ENCODE peak calls at places on chromosomes 5 and 9, in ten cellular contexts. O is RPMI8226; A is effector memory CD4-positive, alpha-beta T cell; S is GM12865; U is stimulated activated CD4-positive, alpha-beta T cell treated with anti-CD3 and anti-CD28 coated beads, Interleukin-12 subunit alpha, Interleukin-12 subunit beta, amount 100 ng/mL, for 24 hours; N is activated CD8-positive, alpha-beta memory T cell treated with anti-CD3 and anti-CD28 coated beads for 1 hour; C is neural crest cell; F is brain microvascular endothelial cell; Z is cardiac fibroblast; J is H7. Q is an unnamed sample.
A peak's percentile ranks its signal among the peaks of the same experiment; 100 is the strongest.

GRCh38 chr5:151098185-151098813 is 17.5 kb upstream of the TNIP1 start:
- DNase-seq in O (no peak), A (no peak), S (peak; percentile 83), U (no peak), N (no peak), C (no peak), F (no peak), Z (no peak), J (no peak), Q (no peak)

GRCh38 chr5:55276771-55277170 is 30.7 kb downstream of the DHX29 start:
- DNase-seq in O (no peak), A (no peak), S (no peak), U (no peak), N (no peak), C (no peak), F (peak; percentile 22), Z (peak; percentile 23), J (no peak), Q (no peak)

GRCh38 chr9:98159301-98159700 is 33.1 kb downstream of the CORO2A start:
- DNase-seq in O (no peak), A (no peak), S (no peak), U (no peak), N (no peak), C (no peak), F (no peak), Z (no peak), J (no peak), Q (no peak)

GRCh38 chr5:149824115-149824514 is 94.0 kb downstream of the PPARGC1B start:
- DNase-seq in O (no peak), A (no peak), S (no peak), U (no peak), N (no peak), C (no peak), F (no peak), Z (no peak), J (no peak), Q (no peak)

GRCh38 chr5:125245216-125245615 is 498.8 kb upstream of the ZNF608 start:
- DNase-seq in O (no peak), A (no peak), S (no peak), U (no peak), N (no peak), C (no peak), F (no peak), Z (no peak), J (no peak), Q (no peak)

GRCh38 chr5:143182901-143183820 is 220.3 kb downstream of the NR3C1 start:
- DNase-seq in O (peak; percentile 46), A (peak; percentile 27), S (peak; percentile 92), U (peak; percentile 26), N (no peak), C (no peak), F (no peak), Z (peak; percentile 84), J (no peak), Q (no peak)

GRCh38 chr9:70463877-70464276 is 49.4 kb upstream of the KLF9 start:
- DNase-seq in O (no peak), A (no peak), S (no peak), U (no peak), N (no peak), C (no peak), F (no peak), Z (no peak), J (no peak), Q (no peak)

GRCh38 chr9:84121991-84122523 is 141.5 kb downstream of the RMI1 start:
- DNase-seq in O (no peak), A (no peak), S (peak; percentile 47), U (no peak), N (no peak), C (no peak), F (no peak), Z (peak; percentile 6), J (no peak), Q (no peak)

GRCh38 chr5:10759111-10759510 is 1.9 kb downstream of the DAP start:
- DNase-seq in O (no peak), A (no peak), S (no peak), U (no peak), N (no peak), C (no peak), F (no peak), Z (no peak), J (no peak), Q (no peak)

GRCh38 chr9:71042448-71042847 is 79.0 kb downstream of the TRPM3 start:
- DNase-seq in O (no peak), A (no peak), S (no peak), U (no peak), N (no peak), C (no peak), F (no peak), Z (no peak), J (no peak), Q (no peak)

GRCh38 chr9:94801242-94801641 is 74.7 kb downstream of the AOPEP start:
- DNase-seq in O (no peak), A (no peak), S (no peak), U (no peak), N (no peak), C (no peak), F (no peak), Z (no peak), J (no peak), Q (no peak)

GRCh38 chr5:30112842-30113241 is 1080.6 kb upstream of the CDH6 start:
- DNase-seq in O (no peak), A (no peak), S (no peak), U (no peak), N (no peak), C (no peak), F (no peak), Z (no peak), J (no peak), Q (no peak)

GRCh38 chr5:78162253-78162862 is 132.1 kb downstream of the AP3B1 start:
- DNase-seq in O (peak; percentile 18), A (no peak), S (peak; percentile 51), U (no peak), N (no peak), C (peak; percentile 16), F (peak; percentile 5), Z (peak; percentile 64), J (peak; percentile 14), Q (no peak)

GRCh38 chr5:159051431-159052281 is 48.1 kb downstream of the EBF1 start:
- DNase-seq in O (no peak), A (no peak), S (peak; percentile 80), U (no peak), N (no peak), C (peak; percentile 42), F (peak; percentile 40), Z (peak; percentile 62), J (peak; percentile 73), Q (no peak)

GRCh38 chr5:56450766-56451165 is 217.6 kb upstream of the ANKRD55 start:
- DNase-seq in O (no peak), A (no peak), S (no peak), U (no peak), N (no peak), C (no peak), F (no peak), Z (no peak), J (no peak), Q (no peak)

GRCh38 chr5:101677961-101678360 is 618.1 kb downstream of the SLCO4C1 start:
- DNase-seq in O (no peak), A (no peak), S (no peak), U (no peak), N (no peak), C (no peak), F (no peak), Z (no peak), J (no peak), Q (no peak)

GRCh38 chr5:17167171-17167891 is 50.1 kb upstream of the BASP1 start:
- DNase-seq in O (no peak), A (no peak), S (no peak), U (no peak), N (no peak), C (no peak), F (no peak), Z (no peak), J (peak; percentile 32), Q (no peak)

GRCh38 chr5:127746756-127747155 is 43.6 kb downstream of the CCDC192 start:
- DNase-seq in O (no peak), A (no peak), S (peak; percentile 16), U (no peak), N (no peak), C (no peak), F (no peak), Z (peak; percentile 59), J (no peak), Q (no peak)

GRCh38 chr5:68088302-68088701 is 127.3 kb upstream of the PIK3R1 start:
- DNase-seq in O (no peak), A (no peak), S (no peak), U (no peak), N (no peak), C (no peak), F (peak; percentile 57), Z (peak; percentile 72), J (no peak), Q (no peak)

GRCh38 chr5:170028124-170028523 is 47.8 kb upstream of the INSYN2B start:
- DNase-seq in O (no peak), A (no peak), S (no peak), U (no peak), N (no peak), C (no peak), F (no peak), Z (no peak), J (no peak), Q (no peak)

GRCh38 chr5:180696116-180696515 is 43.7 kb downstream of the OR2Y1 start:
- DNase-seq in O (no peak), A (no peak), S (no peak), U (no peak), N (no peak), C (no peak), F (no peak), Z (no peak), J (no peak), Q (no peak)

GRCh38 chr9:121171236-121171635 is 30.4 kb downstream of the RAB14 start:
- DNase-seq in O (no peak), A (no peak), S (no peak), U (no peak), N (no peak), C (no peak), F (no peak), Z (no peak), J (no peak), Q (no peak)

GRCh38 chr5:138448481-138449398 is 9.9 kb downstream of the REEP2 start:
- DNase-seq in O (no peak), A (no peak), S (peak; percentile 15), U (no peak), N (no peak), C (no peak), F (peak; percentile 78), Z (peak; percentile 20), J (peak; percentile 67), Q (no peak)

GRCh38 chr5:156584856-156585255 is 257.9 kb downstream of the SGCD start:
- DNase-seq in O (no peak), A (no peak), S (no peak), U (no peak), N (no peak), C (no peak), F (no peak), Z (no peak), J (no peak), Q (no peak)

GRCh38 chr5:32928761-32929160 is 217.6 kb downstream of the NPR3 start:
- DNase-seq in O (no peak), A (no peak), S (no peak), U (no peak), N (no peak), C (no peak), F (peak; percentile 40), Z (peak; percentile 68), J (no peak), Q (no peak)

GRCh38 chr5:2757563-2758311 is 6.3 kb upstream of the IRX2 start:
- DNase-seq in O (peak; percentile 59), A (no peak), S (no peak), U (no peak), N (no peak), C (no peak), F (no peak), Z (peak; percentile 85), J (no peak), Q (peak; percentile 72)

GRCh38 chr5:94376672-94377345 is 241.6 kb downstream of the KIAA0825 start:
- DNase-seq in O (no peak), A (no peak), S (no peak), U (no peak), N (no peak), C (no peak), F (no peak), Z (no peak), J (no peak), Q (no peak)